ENCODE peak calls at places on chromosomes 3 and 15, in five cellular contexts. H, W, C, J and T are unnamed samples.

GRCh38 chr3:95235916-95236315 is 1173.1 kb downstream of the NSUN3 start:
- DNase-seq in J (no peak), C (no peak), W (no peak), H (no peak), T (no peak)

GRCh38 chr15:87349181-87349580 is 907.4 kb downstream of the NTRK3 start:
- DNase-seq in W (no peak), H (no peak), J (no peak), C (no peak), T (no peak)

GRCh38 chr15:66696770-66697169 is 5.3 kb upstream of the SMAD6 start:
- DNase-seq in H (no peak), C (no peak), J (no peak), W (no peak), T (no peak)

GRCh38 chr3:118938183-118938961 is 96.3 kb downstream of the IGSF11 start:
- DNase-seq in J (no peak), W (no peak), C (no peak), H (no peak), T (no peak)

GRCh38 chr3:49616491-49616941 is 57.6 kb upstream of the APEH start:
- DNase-seq in C (no peak), J (no peak), H (no peak), W (no peak), T (no peak)

GRCh38 chr3:69339766-69340165 is 46.1 kb downstream of the FRMD4B start:
- DNase-seq in W (no peak), H (no peak), J (no peak), C (no peak), T (no peak)

GRCh38 chr3:44252332-44252731 is 10.6 kb downstream of the TOPAZ1 start:
- DNase-seq in W (no peak), H (no peak), C (no peak), J (no peak), T (no peak)

GRCh38 chr3:148697311-148698189 is at the start of gene AGTR1:
- DNase-seq in H (no peak), J (no peak), C (peak; percentile 78), W (peak; percentile 75), T (peak; percentile 6)

GRCh38 chr15:61748529-61748928 is 311.7 kb downstream of the VPS13C start:
- DNase-seq in W (no peak), J (no peak), H (no peak), C (no peak), T (no peak)

GRCh38 chr3:184645304-184645703 is 66.6 kb downstream of the MAGEF1 start:
- DNase-seq in H (no peak), W (no peak), J (no peak), C (no peak), T (no peak)

GRCh38 chr3:134852893-134853351 is 57.9 kb downstream of the EPHB1 start:
- DNase-seq in W (no peak), J (peak; percentile 42), H (no peak), C (no peak), T (peak; percentile 69)

GRCh38 chr3:4843619-4844018 is 135.6 kb upstream of the BHLHE40 start:
- DNase-seq in C (no peak), W (no peak), J (no peak), H (no peak), T (no peak)

GRCh38 chr3:38138347-38139190 is at the start of gene MYD88:
- DNase-seq in C (peak; percentile 99), J (peak; percentile 59), W (peak; percentile 87), H (peak; percentile 89), T (peak; percentile 87)

GRCh38 chr3:182490601-182491485 is 302.5 kb upstream of the ATP11B start:
- DNase-seq in H (no peak), C (no peak), W (no peak), J (no peak), T (no peak)

GRCh38 chr15:90062023-90062728 is 40.1 kb downstream of the IDH2 start:
- DNase-seq in J (no peak), H (no peak), W (no peak), C (no peak), T (no peak)

GRCh38 chr3:11846281-11847034 is at the start of gene TAMM41:
- DNase-seq in W (peak; percentile 95), C (peak; percentile 95), H (peak; percentile 89), J (peak; percentile 63), T (peak; percentile 94)
- TF ChIP-seq CTCF in W (peak; percentile 70), C (peak; percentile 87), H (peak; percentile 76), J (peak; percentile 71), T (peak; percentile 85)

DNA sequence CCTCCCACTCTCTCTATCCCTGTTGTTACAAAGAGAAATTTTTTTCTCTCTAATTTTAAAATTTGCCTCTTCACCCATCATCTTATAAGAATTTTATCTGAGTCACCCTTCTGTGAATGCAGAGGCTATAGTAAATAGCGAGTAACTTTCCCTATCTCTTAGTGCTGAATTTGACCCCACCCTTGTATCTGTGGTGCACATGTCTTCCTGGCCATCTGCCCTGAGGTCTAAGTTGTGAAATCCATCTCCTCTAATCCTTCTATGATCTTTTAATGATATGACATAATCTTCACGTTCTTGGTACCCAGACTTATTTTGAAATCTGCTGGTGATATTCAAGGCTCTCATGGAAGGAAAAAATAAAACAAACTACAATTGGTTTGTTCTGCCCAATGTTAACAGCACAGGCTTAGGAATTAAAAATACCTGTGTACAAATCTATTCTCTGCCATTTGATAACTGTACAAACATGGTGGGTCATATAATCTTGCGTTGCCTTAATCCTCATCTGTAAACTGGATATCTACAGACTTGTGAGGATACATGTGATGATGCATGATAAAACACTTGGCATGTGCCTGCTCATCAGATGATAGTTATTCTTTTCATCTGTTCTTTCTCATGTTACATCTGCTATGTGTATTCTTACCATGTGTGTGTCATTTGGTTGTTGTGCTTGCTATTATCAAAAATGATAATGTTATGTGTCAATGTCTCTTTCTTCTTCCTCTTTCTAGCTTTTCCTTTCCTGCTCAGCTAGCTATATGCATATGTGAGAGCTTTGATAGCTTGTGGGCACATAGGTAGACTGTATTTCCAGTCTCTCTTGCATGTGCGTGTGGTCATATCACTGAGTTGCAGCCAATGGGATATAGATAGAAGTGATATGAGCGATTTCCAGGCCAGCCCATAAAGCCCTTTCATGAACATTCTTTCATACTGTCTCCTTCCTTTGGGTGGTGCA is 13.7 kb upstream of the CCR3 start:
- DNase-seq in C (no peak), J (no peak), W (no peak), H (no peak), T (no peak)
- TF ChIP-seq CTCF in C (no peak), J (no peak), W (no peak), H (no peak), T (no peak)

GRCh38 chr15:85485956-85486567 is 105.7 kb downstream of the AKAP13 start:
- DNase-seq in C (no peak), J (no peak), W (no peak), H (no peak), T (peak; percentile 77)
- TF ChIP-seq CTCF in C (peak; percentile 87), J (peak; percentile 85), W (peak; percentile 80), H (peak; percentile 98), T (peak; percentile 63)

GRCh38 chr3:141876891-141877561 is 583 bp downstream of the ATP1B3 start:
- DNase-seq in J (no peak), H (peak; percentile 60), C (peak; percentile 88), W (peak; percentile 72), T (peak; percentile 52)

GRCh38 chr3:141876381-141876890 is at the start of gene ATP1B3:
- DNase-seq in C (peak; percentile 97), H (peak; percentile 80), W (peak; percentile 79), J (peak; percentile 30), T (peak; percentile 93)

GRCh38 chr3:141877911-141878310 is 1.5 kb downstream of the ATP1B3 start:
- DNase-seq in H (no peak), W (no peak), C (no peak), J (no peak), T (no peak)

GRCh38 chr3:141875893-141876380 is 506 bp upstream of the ATP1B3 start:
- DNase-seq in W (peak; percentile 82), H (peak; percentile 79), C (peak; percentile 93), J (no peak), T (no peak)

GRCh38 chr3:141875374-141875892 is 1.0 kb upstream of the ATP1B3 start:
- DNase-seq in J (peak; percentile 43), W (peak; percentile 88), C (peak; percentile 95), H (peak; percentile 84), T (peak; percentile 86)
- TF ChIP-seq CTCF in J (peak; percentile 81), W (peak; percentile 84), C (peak; percentile 65), H (peak; percentile 90), T (peak; percentile 83)

DNA sequence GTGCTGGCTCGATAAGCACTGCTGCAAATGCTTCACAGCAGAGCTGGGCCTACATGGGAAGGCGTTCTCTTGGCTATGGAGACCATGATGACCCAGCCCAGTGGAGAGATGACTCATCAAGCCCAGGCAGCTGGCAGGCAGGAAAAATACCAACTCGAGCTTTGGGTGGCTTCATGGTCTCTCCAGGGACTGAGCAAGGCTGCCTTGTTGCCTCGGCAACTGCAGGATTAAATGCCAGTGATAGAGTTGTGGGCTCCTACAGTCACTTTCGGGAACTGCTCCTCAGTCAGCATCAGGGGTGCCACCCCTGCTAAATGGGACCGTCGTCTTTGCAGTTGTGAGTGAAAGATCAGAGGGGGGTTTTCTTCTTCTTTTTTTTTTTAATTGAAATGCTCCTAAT is 54.6 kb upstream of the MYZAP start:
- DNase-seq in C (no peak), J (no peak), W (peak; percentile 81), H (no peak), T (no peak)
- TF ChIP-seq CTCF in C (no peak), J (no peak), W (no peak), H (no peak), T (no peak)

GRCh38 chr3:32681811-32682210 is 3.2 kb upstream of the CNOT10 start:
- DNase-seq in J (no peak), W (no peak), H (no peak), C (no peak), T (no peak)

GRCh38 chr3:32684029-32684799 is 774 bp upstream of the CNOT10 start:
- DNase-seq in C (no peak), H (no peak), W (no peak), J (no peak), T (no peak)

GRCh38 chr3:32686713-32687112 is 1.7 kb downstream of the CNOT10 start:
- DNase-seq in C (no peak), H (no peak), W (no peak), J (no peak), T (no peak)

GRCh38 chr3:32685604-32686185 is 707 bp downstream of the CNOT10 start:
- DNase-seq in H (no peak), C (no peak), J (no peak), W (peak; percentile 61), T (peak; percentile 41)

GRCh38 chr3:32684800-32685603 is at the start of gene CNOT10:
- DNase-seq in W (peak; percentile 95), C (peak; percentile 100), H (peak; percentile 95), J (peak; percentile 82), T (peak; percentile 96)
- TF ChIP-seq CTCF in W (no peak), C (peak; percentile 9), H (no peak), J (no peak), T (no peak)